ENCODE peak calls at places on chromosomes 13 and 19, in four cellular contexts. B is colonic mucosa, K is substantia nigra, V is T follicular helper cell. A is an unnamed sample.

GRCh38 chr13:110392510-110393233 is 85.6 kb downstream of the COL4A2 start:
- DNase-seq in B (no peak), K (no peak), V (no peak), A (no peak)

GRCh38 chr13:90414691-90415596 is 932.5 kb upstream of the MIR17HG start:
- DNase-seq in B (no peak), K (no peak), V (no peak), A (no peak)

GRCh38 chr19:11759805-11760204 is 7.0 kb upstream of the ZNF441 start:
- DNase-seq in B (no peak), K (no peak), V (no peak), A (no peak)

GRCh38 chr19:40389404-40390083 is 437 bp downstream of the HIPK4 start:
- DNase-seq in B (no peak), K (no peak), V (no peak), A (no peak)

GRCh38 chr13:41470187-41470586 is 12.8 kb downstream of the RGCC start:
- DNase-seq in B (no peak), K (no peak), V (no peak), A (no peak)

GRCh38 chr13:93963266-93964131 is 516.0 kb downstream of the DCT start:
- DNase-seq in B (no peak), K (no peak), V (no peak), A (peak; percentile 8)

GRCh38 chr19:10699650-10700335 is 1.4 kb upstream of the QTRT1 start:
- DNase-seq in B (peak; percentile 76), K (peak; percentile 12), V (peak; percentile 59), A (peak; percentile 61)

GRCh38 chr19:7607212-7607873 is 11.7 kb downstream of the CAMSAP3 start:
- DNase-seq in B (no peak), K (no peak), V (no peak), A (no peak)

GRCh38 chr13:46354143-46355087 is 32.6 kb downstream of the RUBCNL start:
- DNase-seq in B (no peak), K (no peak), V (no peak), A (no peak)

GRCh38 chr19:37855098-37855497 is 51.3 kb downstream of the WDR87 start:
- DNase-seq in B (peak; percentile 39), K (peak; percentile 11), V (no peak), A (no peak)

GRCh38 chr13:47934371-47934770 is 66.7 kb downstream of the SUCLA2 start:
- DNase-seq in B (no peak), K (no peak), V (no peak), A (no peak)

GRCh38 chr13:26914624-26915023 is 154.0 kb upstream of the GPR12 start:
- DNase-seq in B (no peak), K (no peak), V (no peak), A (no peak)

GRCh38 chr13:71169125-71169524 is 697.9 kb downstream of the DACH1 start:
- DNase-seq in B (no peak), K (no peak), V (no peak), A (no peak)

GRCh38 chr13:39600766-39601165 is 2.2 kb downstream of the LHFPL6 start:
- DNase-seq in B (no peak), K (peak; percentile 27), V (no peak), A (no peak)

GRCh38 chr13:114131581-114132418 is 623 bp downstream of the RASA3 start:
- DNase-seq in B (no peak), K (no peak), V (peak; percentile 30), A (no peak)

GRCh38 chr13:98478134-98479129 is 98.5 kb downstream of the STK24 start:
- DNase-seq in B (no peak), K (no peak), V (no peak), A (no peak)

GRCh38 chr13:21402586-21403307 is 56.4 kb downstream of the ZDHHC20 start:
- DNase-seq in B (no peak), K (no peak), V (no peak), A (no peak)

A was measured in hepatocyte.